ENCODE peak calls at places on chromosome 12, in six cellular contexts. One of them, this sample, is unnamed.

GRCh38 chr12:107493646-107494045 is 192.0 kb upstream of the PWP1 start:
- DNase-seq in mesenchymal stem cell: no peak
- DNase-seq in mammary epithelial cell: no peak
- DNase-seq in IMR-90: no peak
- DNase-seq in MM.1S: no peak
- DNase-seq in endothelial cell of umbilical vein: no peak
- DNase-seq in this sample: no peak

GRCh38 chr12:91493308-91493707 is 310.7 kb upstream of the DCN start:
- DNase-seq in mesenchymal stem cell: no peak
- DNase-seq in mammary epithelial cell: peak
- DNase-seq in IMR-90: no peak
- DNase-seq in MM.1S: no peak
- DNase-seq in endothelial cell of umbilical vein: peak
- DNase-seq in this sample: no peak

GRCh38 chr12:25830456-25830855 is 128.0 kb upstream of the RASSF8 start:
- DNase-seq in mesenchymal stem cell: no peak
- DNase-seq in mammary epithelial cell: no peak
- DNase-seq in IMR-90: no peak
- DNase-seq in MM.1S: no peak
- DNase-seq in endothelial cell of umbilical vein: no peak
- DNase-seq in this sample: peak

GRCh38 chr12:21691515-21691914 is 33.9 kb upstream of the LDHB start:
- DNase-seq in mesenchymal stem cell: no peak
- DNase-seq in mammary epithelial cell: no peak
- DNase-seq in IMR-90: no peak
- DNase-seq in MM.1S: no peak
- DNase-seq in endothelial cell of umbilical vein: no peak
- DNase-seq in this sample: no peak

GRCh38 chr12:80684077-80684495 is 23.3 kb upstream of the MYF6 start:
- DNase-seq in mesenchymal stem cell: no peak
- DNase-seq in mammary epithelial cell: no peak
- DNase-seq in IMR-90: no peak
- DNase-seq in MM.1S: no peak
- DNase-seq in endothelial cell of umbilical vein: no peak
- DNase-seq in this sample: no peak

GRCh38 chr12:15632708-15633107 is 156.5 kb downstream of the EPS8 start:
- DNase-seq in mesenchymal stem cell: no peak
- DNase-seq in mammary epithelial cell: peak
- DNase-seq in IMR-90: no peak
- DNase-seq in MM.1S: no peak
- DNase-seq in endothelial cell of umbilical vein: no peak
- DNase-seq in this sample: no peak

GRCh38 chr12:15268927-15269552 is 47.8 kb upstream of the RERG start:
- DNase-seq in mesenchymal stem cell: peak
- DNase-seq in mammary epithelial cell: peak
- DNase-seq in IMR-90: peak
- DNase-seq in MM.1S: peak
- DNase-seq in endothelial cell of umbilical vein: peak
- DNase-seq in this sample: peak

GRCh38 chr12:76878045-76878898 is 547 bp downstream of the CSRP2 start:
- DNase-seq in mesenchymal stem cell: peak
- DNase-seq in mammary epithelial cell: peak
- DNase-seq in IMR-90: no peak
- DNase-seq in MM.1S: peak
- DNase-seq in endothelial cell of umbilical vein: peak
- DNase-seq in this sample: peak

GRCh38 chr12:96233941-96234461 is 39.8 kb downstream of the ELK3 start:
- DNase-seq in mesenchymal stem cell: no peak
- DNase-seq in mammary epithelial cell: peak
- DNase-seq in IMR-90: peak
- DNase-seq in MM.1S: no peak
- DNase-seq in endothelial cell of umbilical vein: peak
- DNase-seq in this sample: no peak

GRCh38 chr12:85519163-85519562 is 239.1 kb downstream of the ALX1 start:
- DNase-seq in mesenchymal stem cell: no peak
- DNase-seq in mammary epithelial cell: no peak
- DNase-seq in IMR-90: no peak
- DNase-seq in MM.1S: no peak
- DNase-seq in endothelial cell of umbilical vein: no peak
- DNase-seq in this sample: no peak

GRCh38 chr12:124819080-124819479 is 44.6 kb downstream of the SCARB1 start:
- DNase-seq in mesenchymal stem cell: no peak
- DNase-seq in mammary epithelial cell: no peak
- DNase-seq in IMR-90: no peak
- DNase-seq in MM.1S: no peak
- DNase-seq in endothelial cell of umbilical vein: no peak
- DNase-seq in this sample: no peak

GRCh38 chr12:49338830-49339463 is 2.0 kb upstream of the C1QL4 start:
- DNase-seq in mesenchymal stem cell: no peak
- DNase-seq in mammary epithelial cell: no peak
- DNase-seq in IMR-90: no peak
- DNase-seq in MM.1S: no peak
- DNase-seq in endothelial cell of umbilical vein: no peak
- DNase-seq in this sample: no peak

GRCh38 chr12:4438834-4439596 is 6.6 kb downstream of the FGF6 start:
- DNase-seq in mesenchymal stem cell: no peak
- DNase-seq in mammary epithelial cell: no peak
- DNase-seq in IMR-90: no peak
- DNase-seq in MM.1S: no peak
- DNase-seq in endothelial cell of umbilical vein: no peak
- DNase-seq in this sample: no peak

GRCh38 chr12:101793401-101793800 is 37.4 kb downstream of the GNPTAB start:
- DNase-seq in mesenchymal stem cell: peak
- DNase-seq in mammary epithelial cell: peak
- DNase-seq in IMR-90: peak
- DNase-seq in MM.1S: no peak
- DNase-seq in endothelial cell of umbilical vein: peak
- DNase-seq in this sample: peak

GRCh38 chr12:28108599-28108998 is 81.7 kb upstream of the CCDC91 start:
- DNase-seq in mesenchymal stem cell: no peak
- DNase-seq in mammary epithelial cell: peak
- DNase-seq in IMR-90: no peak
- DNase-seq in MM.1S: peak
- DNase-seq in endothelial cell of umbilical vein: no peak
- DNase-seq in this sample: no peak

GRCh38 chr12:1670244-1670814 is 20.5 kb upstream of the ADIPOR2 start:
- DNase-seq in mesenchymal stem cell: no peak
- DNase-seq in mammary epithelial cell: no peak
- DNase-seq in IMR-90: no peak
- DNase-seq in MM.1S: no peak
- DNase-seq in endothelial cell of umbilical vein: no peak
- DNase-seq in this sample: no peak

GRCh38 chr12:49264466-49264872 is 413 bp upstream of the TUBA1C start:
- DNase-seq in mesenchymal stem cell: no peak
- DNase-seq in mammary epithelial cell: no peak
- DNase-seq in IMR-90: no peak
- DNase-seq in MM.1S: peak
- DNase-seq in endothelial cell of umbilical vein: no peak
- DNase-seq in this sample: peak

GRCh38 chr12:71661977-71662522 is 1.6 kb downstream of the ZFC3H1 start:
- DNase-seq in mesenchymal stem cell: peak
- DNase-seq in mammary epithelial cell: peak
- DNase-seq in IMR-90: peak
- DNase-seq in MM.1S: no peak
- DNase-seq in endothelial cell of umbilical vein: peak
- DNase-seq in this sample: peak

GRCh38 chr12:120529641-120530314 is 820 bp upstream of the COQ5 start:
- DNase-seq in mesenchymal stem cell: peak
- DNase-seq in mammary epithelial cell: peak
- DNase-seq in IMR-90: peak
- DNase-seq in MM.1S: peak
- DNase-seq in endothelial cell of umbilical vein: peak
- DNase-seq in this sample: peak

GRCh38 chr12:12715459-12716150 is 1.6 kb upstream of the CDKN1B start:
- DNase-seq in mesenchymal stem cell: peak
- DNase-seq in mammary epithelial cell: no peak
- DNase-seq in IMR-90: no peak
- DNase-seq in MM.1S: peak
- DNase-seq in endothelial cell of umbilical vein: peak
- DNase-seq in this sample: no peak

GRCh38 chr12:1594045-1594294 is 411 bp downstream of the FBXL14 start:
- DNase-seq in mesenchymal stem cell: peak
- DNase-seq in mammary epithelial cell: peak
- DNase-seq in IMR-90: no peak
- DNase-seq in MM.1S: peak
- DNase-seq in endothelial cell of umbilical vein: no peak
- DNase-seq in this sample: peak

GRCh38 chr12:103958621-103959020 is 7.1 kb upstream of the TDG start:
- DNase-seq in mesenchymal stem cell: no peak
- DNase-seq in mammary epithelial cell: no peak
- DNase-seq in IMR-90: no peak
- DNase-seq in MM.1S: no peak
- DNase-seq in endothelial cell of umbilical vein: no peak
- DNase-seq in this sample: no peak

GRCh38 chr12:96720363-96720705 is 186.7 kb upstream of the NEDD1 start:
- DNase-seq in mesenchymal stem cell: no peak
- DNase-seq in mammary epithelial cell: peak
- DNase-seq in IMR-90: no peak
- DNase-seq in MM.1S: peak
- DNase-seq in endothelial cell of umbilical vein: no peak
- DNase-seq in this sample: peak

GRCh38 chr12:57342207-57342691 is 88.6 kb downstream of the R3HDM2 start:
- DNase-seq in mesenchymal stem cell: peak
- DNase-seq in mammary epithelial cell: no peak
- DNase-seq in IMR-90: peak
- DNase-seq in MM.1S: no peak
- DNase-seq in endothelial cell of umbilical vein: peak
- DNase-seq in this sample: peak

GRCh38 chr12:49061157-49061650 is 610 bp upstream of the KMT2D start:
- DNase-seq in mesenchymal stem cell: no peak
- DNase-seq in mammary epithelial cell: no peak
- DNase-seq in IMR-90: no peak
- DNase-seq in MM.1S: peak
- DNase-seq in endothelial cell of umbilical vein: no peak
- DNase-seq in this sample: no peak

GRCh38 chr12:120759591-120760348 is 34.1 kb downstream of the ACADS start:
- DNase-seq in mesenchymal stem cell: no peak
- DNase-seq in mammary epithelial cell: no peak
- DNase-seq in IMR-90: no peak
- DNase-seq in MM.1S: no peak
- DNase-seq in endothelial cell of umbilical vein: no peak
- DNase-seq in this sample: no peak

GRCh38 chr12:7150356-7150755 is 20.2 kb downstream of the CLSTN3 start:
- DNase-seq in mesenchymal stem cell: no peak
- DNase-seq in mammary epithelial cell: no peak
- DNase-seq in IMR-90: no peak
- DNase-seq in MM.1S: no peak
- DNase-seq in endothelial cell of umbilical vein: peak
- DNase-seq in this sample: no peak

GRCh38 chr12:109937371-109937770 is 37.3 kb downstream of the TCHP start:
- DNase-seq in mesenchymal stem cell: no peak
- DNase-seq in mammary epithelial cell: peak
- DNase-seq in IMR-90: no peak
- DNase-seq in MM.1S: no peak
- DNase-seq in endothelial cell of umbilical vein: peak
- DNase-seq in this sample: no peak

GRCh38 chr12:93571854-93572711 is at the start of gene SOCS2:
- DNase-seq in mesenchymal stem cell: peak
- DNase-seq in mammary epithelial cell: peak
- DNase-seq in IMR-90: peak
- DNase-seq in MM.1S: peak
- DNase-seq in endothelial cell of umbilical vein: peak
- DNase-seq in this sample: peak

DNA sequence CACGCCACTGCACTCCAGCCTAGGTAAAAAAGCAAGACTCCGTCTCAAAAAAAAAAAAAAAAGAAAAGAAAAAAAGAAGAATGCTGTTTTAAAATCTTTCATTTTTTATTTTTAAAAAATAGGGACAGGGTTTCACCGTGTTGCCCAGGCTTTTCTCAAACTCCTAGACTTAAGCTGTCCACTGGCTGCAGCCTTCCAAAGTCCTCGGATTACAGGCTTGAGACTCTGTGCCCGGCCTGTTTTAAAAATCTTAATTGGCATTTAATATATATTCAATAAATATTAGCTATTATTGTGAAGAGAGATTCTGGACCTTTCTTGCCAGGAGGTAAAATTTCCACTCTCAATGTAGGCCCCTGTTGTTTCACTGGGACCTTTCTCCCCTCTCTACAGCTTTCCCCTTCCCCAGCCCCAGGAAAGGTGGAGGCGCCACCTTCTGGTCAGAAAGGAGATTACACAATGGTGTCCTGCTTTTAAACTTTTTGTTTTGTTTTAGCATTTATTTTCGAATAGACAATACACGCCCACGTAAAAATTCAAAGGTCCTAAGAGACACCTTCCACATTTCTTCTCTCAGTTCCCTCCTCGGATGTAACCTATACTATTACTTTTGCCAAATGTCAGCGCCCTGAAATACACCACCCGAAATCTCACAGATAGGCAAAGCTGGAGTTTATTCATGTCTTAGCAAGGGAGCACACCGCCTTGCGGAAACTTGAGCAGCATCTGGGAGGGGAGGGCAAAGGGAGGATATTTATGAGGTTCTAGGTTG is 23.8 kb upstream of the PHC1 start:
- DNase-seq in mesenchymal stem cell: peak
- DNase-seq in mammary epithelial cell: peak
- DNase-seq in IMR-90: peak
- DNase-seq in MM.1S: peak
- DNase-seq in endothelial cell of umbilical vein: peak
- DNase-seq in this sample: peak
- H3K9ac ChIP-seq in mesenchymal stem cell: peak
- H3K9ac ChIP-seq in mammary epithelial cell: peak
- H3K9ac ChIP-seq in IMR-90: peak
- H3K9ac ChIP-seq in MM.1S: peak
- H3K9ac ChIP-seq in endothelial cell of umbilical vein: peak
- H3K9ac ChIP-seq in this sample: peak

DNA sequence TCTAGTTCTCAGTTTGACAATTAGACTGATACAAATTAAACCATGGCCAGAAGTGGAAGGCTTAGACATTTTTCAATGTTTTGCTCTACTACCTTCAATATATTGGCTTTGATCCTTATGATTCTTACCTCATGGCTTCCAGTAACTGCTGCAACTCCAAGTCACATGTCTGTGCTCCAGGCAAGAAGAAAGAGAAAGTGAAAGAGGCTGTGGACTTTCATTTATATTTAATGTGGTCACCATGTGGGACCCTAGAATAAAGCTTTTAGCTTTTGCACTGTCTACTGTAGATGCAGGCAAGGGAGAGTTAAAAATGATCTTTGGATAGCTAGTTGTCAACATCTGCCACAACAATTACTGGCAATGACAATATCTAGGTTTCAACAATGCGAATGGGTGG is 214.3 kb upstream of the PDE3A start:
- DNase-seq in mesenchymal stem cell: peak
- DNase-seq in mammary epithelial cell: no peak
- DNase-seq in IMR-90: peak
- DNase-seq in MM.1S: peak
- DNase-seq in endothelial cell of umbilical vein: no peak
- DNase-seq in this sample: peak
- H3K4me3 ChIP-seq in mesenchymal stem cell: no peak
- H3K4me3 ChIP-seq in mammary epithelial cell: no peak
- H3K4me3 ChIP-seq in IMR-90: peak
- H3K4me3 ChIP-seq in MM.1S: no peak
- H3K4me3 ChIP-seq in endothelial cell of umbilical vein: no peak
- H3K4me3 ChIP-seq in this sample: no peak

GRCh38 chr12:122437656-122438121 is 15.2 kb upstream of the CLIP1 start:
- DNase-seq in mesenchymal stem cell: no peak
- DNase-seq in mammary epithelial cell: peak
- DNase-seq in IMR-90: peak
- DNase-seq in MM.1S: no peak
- DNase-seq in endothelial cell of umbilical vein: no peak
- DNase-seq in this sample: peak
- H3K9ac ChIP-seq in mesenchymal stem cell: peak
- H3K9ac ChIP-seq in mammary epithelial cell: no peak
- H3K9ac ChIP-seq in IMR-90: no peak
- H3K9ac ChIP-seq in MM.1S: no peak
- H3K9ac ChIP-seq in endothelial cell of umbilical vein: no peak
- H3K9ac ChIP-seq in this sample: peak

GRCh38 chr12:62371661-62372060 is 95.0 kb upstream of the MON2 start:
- DNase-seq in mesenchymal stem cell: no peak
- DNase-seq in mammary epithelial cell: no peak
- DNase-seq in IMR-90: no peak
- DNase-seq in MM.1S: no peak
- DNase-seq in endothelial cell of umbilical vein: no peak
- DNase-seq in this sample: no peak
- H3K4me3 ChIP-seq in mesenchymal stem cell: no peak
- H3K4me3 ChIP-seq in mammary epithelial cell: no peak
- H3K4me3 ChIP-seq in IMR-90: no peak
- H3K4me3 ChIP-seq in MM.1S: no peak
- H3K4me3 ChIP-seq in endothelial cell of umbilical vein: no peak
- H3K4me3 ChIP-seq in this sample: no peak